ENCODE peak calls at places on chromosomes 6 and 20, in four cellular contexts. B is tibial nerve, T is A549, R is lower lobe of right lung. A is an unnamed sample.

GRCh38 chr20:38873050-38873581 is 53.1 kb upstream of the FAM83D start:
- DNase-seq in B (no peak), T (no peak), R (no peak), A (no peak)

GRCh38 chr20:58555078-58555765 is 40.0 kb upstream of the APCDD1L start:
- DNase-seq in B (no peak), T (peak; percentile 22), R (no peak), A (no peak)

GRCh38 chr6:79612457-79612856 is 18.7 kb upstream of the SH3BGRL2 start:
- DNase-seq in B (no peak), T (no peak), R (no peak), A (no peak)

GRCh38 chr20:52269327-52269726 is 77.7 kb upstream of the ZFP64 start:
- DNase-seq in B (peak; percentile 24), T (no peak), R (no peak), A (no peak)

GRCh38 chr6:25971187-25971811 is 8.7 kb downstream of the TRIM38 start:
- DNase-seq in B (no peak), T (peak; percentile 61), R (no peak), A (no peak)

GRCh38 chr20:45336530-45337366 is 11.5 kb downstream of the SDC4 start:
- DNase-seq in B (no peak), T (peak; percentile 85), R (no peak), A (peak; percentile 94)

GRCh38 chr6:21208114-21208795 is 385.3 kb upstream of the SOX4 start:
- DNase-seq in B (no peak), T (no peak), R (no peak), A (no peak)

GRCh38 chr6:128368213-128369000 is 152.0 kb downstream of the PTPRK start:
- DNase-seq in B (no peak), T (peak; percentile 10), R (no peak), A (no peak)

GRCh38 chr20:49951160-49951559 is 15.0 kb downstream of the RNF114 start:
- DNase-seq in B (no peak), T (no peak), R (no peak), A (no peak)

GRCh38 chr6:22068561-22069346 is 228.1 kb downstream of the PRL start:
- DNase-seq in B (no peak), T (no peak), R (no peak), A (no peak)

GRCh38 chr6:133286765-133287164 is 45.6 kb downstream of the EYA4 start:
- DNase-seq in B (no peak), T (peak; percentile 39), R (no peak), A (no peak)

GRCh38 chr20:33127422-33128097 is 40.4 kb upstream of the BPIFA2 start:
- DNase-seq in B (no peak), T (no peak), R (no peak), A (no peak)

GRCh38 chr6:34094474-34095135 is 51.3 kb downstream of the GRM4 start:
- DNase-seq in B (no peak), T (no peak), R (no peak), A (no peak)

GRCh38 chr6:95203153-95203754 is 374.1 kb upstream of the MANEA start:
- DNase-seq in B (peak; percentile 33), T (peak; percentile 37), R (no peak), A (no peak)

GRCh38 chr6:167398214-167399050 is 73.5 kb downstream of the TTLL2 start:
- DNase-seq in B (no peak), T (no peak), R (no peak), A (no peak)

GRCh38 chr6:136050475-136050874 is 199.0 kb downstream of the PDE7B start:
- DNase-seq in B (no peak), T (no peak), R (no peak), A (no peak)

GRCh38 chr6:24775520-24776058 is 852 bp downstream of the GMNN start:
- DNase-seq in B (no peak), T (no peak), R (no peak), A (no peak)

GRCh38 chr6:152151930-152152329 is 344.4 kb downstream of the ESR1 start:
- DNase-seq in B (no peak), T (no peak), R (no peak), A (no peak)

GRCh38 chr6:54640911-54641310 is 205.7 kb upstream of the FAM83B start:
- DNase-seq in B (no peak), T (no peak), R (no peak), A (no peak)

GRCh38 chr6:127186889-127187288 is 68.4 kb downstream of the RSPO3 start:
- DNase-seq in B (peak; percentile 64), T (peak; percentile 31), R (peak; percentile 87), A (peak; percentile 58)

DNA sequence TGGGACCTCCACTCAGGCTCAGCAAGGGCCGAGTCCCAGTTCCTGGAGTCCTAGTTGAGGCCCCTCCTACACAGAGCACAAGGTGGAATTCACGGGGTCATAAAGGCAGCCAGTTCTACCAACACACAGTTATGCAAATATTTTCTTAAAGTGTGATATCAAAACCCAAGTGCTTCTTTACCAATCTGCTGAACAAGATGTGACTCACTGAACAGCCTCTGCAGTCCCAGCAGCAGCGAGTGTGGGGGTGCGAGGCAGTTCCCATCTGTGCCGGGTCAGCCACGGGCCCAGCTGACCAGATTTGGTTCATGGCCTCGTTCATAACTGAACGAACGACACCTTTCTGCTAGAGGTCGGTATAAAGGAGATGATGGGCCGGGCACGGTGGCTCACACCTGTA is 4.5 kb upstream of the TCEA2 start:
- DNase-seq in B (no peak), T (no peak), R (no peak), A (no peak)
- H3K27ac ChIP-seq in B (no peak overlapping the region), T (no peak overlapping the region), R (peak overlapping the region; percentile 87), A (no peak overlapping the region)

GRCh38 chr6:6771224-6771915 is 182.8 kb downstream of the LY86 start:
- DNase-seq in B (no peak), T (no peak), R (no peak), A (no peak)
- H3K27ac ChIP-seq in B (no peak overlapping the region), T (no peak overlapping the region), R (no peak overlapping the region), A (no peak overlapping the region)

GRCh38 chr6:105677671-105678475 is 275.0 kb upstream of the PREP start:
- DNase-seq in B (no peak), T (no peak), R (no peak), A (no peak)

GRCh38 chr6:105680131-105680530 is 277.2 kb upstream of the PREP start:
- DNase-seq in B (no peak), T (no peak), R (no peak), A (no peak)

GRCh38 chr6:105676837-105677236 is 274.0 kb upstream of the PREP start:
- DNase-seq in B (no peak), T (no peak), R (no peak), A (no peak)

GRCh38 chr6:105678516-105678915 is 275.6 kb upstream of the PREP start:
- DNase-seq in B (no peak), T (no peak), R (no peak), A (no peak)

GRCh38 chr6:105675715-105676397 is 273.0 kb upstream of the PREP start:
- DNase-seq in B (no peak), T (peak; percentile 22), R (no peak), A (no peak)
- H3K27ac ChIP-seq in B (no peak overlapping the region), T (peak overlapping the region; percentile 1), R (no peak overlapping the region), A (no peak overlapping the region)

DNA sequence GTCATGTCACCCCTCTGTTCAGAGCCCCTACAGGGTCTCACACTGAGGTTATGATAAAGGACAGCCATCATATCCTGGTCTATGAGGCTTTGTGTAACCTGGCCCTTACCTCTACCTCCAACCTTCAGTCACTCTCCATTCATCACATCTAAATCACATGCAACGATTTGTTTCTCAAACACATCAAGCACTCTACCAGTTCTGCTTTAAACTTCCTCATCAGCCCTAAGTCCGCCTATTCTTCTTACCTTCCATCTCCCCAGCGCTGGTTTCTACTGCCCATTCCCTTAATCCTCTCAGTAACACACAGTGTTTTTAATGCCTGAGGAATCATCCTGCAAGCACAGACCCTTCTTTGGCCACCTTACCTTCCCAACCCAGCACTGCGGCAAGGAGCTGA is 17.9 kb upstream of the BACH2 start:
- DNase-seq in B (no peak), T (no peak), R (no peak), A (no peak)
- H3K27ac ChIP-seq in B (no peak overlapping the region), T (no peak overlapping the region), R (no peak overlapping the region), A (no peak overlapping the region)

GRCh38 chr6:43910638-43911353 is 140.8 kb downstream of the VEGFA start:
- DNase-seq in B (no peak), T (peak; percentile 42), R (peak; percentile 14), A (no peak)
- H3K27ac ChIP-seq in B (no peak overlapping the region), T (peak overlapping the region; percentile 96), R (no peak overlapping the region), A (no peak overlapping the region)

GRCh38 chr6:10363911-10364310 is 51.0 kb downstream of the TFAP2A start:
- DNase-seq in B (no peak), T (no peak), R (no peak), A (no peak)
- H3K27ac ChIP-seq in B (no peak overlapping the region), T (no peak overlapping the region), R (no peak overlapping the region), A (no peak overlapping the region)

GRCh38 chr6:31876357-31876756 is 2.4 kb downstream of the SLC44A4 start:
- DNase-seq in B (no peak), T (no peak), R (no peak), A (no peak)

GRCh38 chr6:31874084-31874670 is 4.6 kb downstream of the SLC44A4 start:
- DNase-seq in B (no peak), T (no peak), R (no peak), A (no peak)

GRCh38 chr6:31874836-31875572 is 3.8 kb downstream of the SLC44A4 start:
- DNase-seq in B (no peak), T (no peak), R (no peak), A (no peak)

GRCh38 chr6:31877125-31877650 is 1.6 kb downstream of the SLC44A4 start:
- DNase-seq in B (no peak), T (no peak), R (no peak), A (no peak)

DNA sequence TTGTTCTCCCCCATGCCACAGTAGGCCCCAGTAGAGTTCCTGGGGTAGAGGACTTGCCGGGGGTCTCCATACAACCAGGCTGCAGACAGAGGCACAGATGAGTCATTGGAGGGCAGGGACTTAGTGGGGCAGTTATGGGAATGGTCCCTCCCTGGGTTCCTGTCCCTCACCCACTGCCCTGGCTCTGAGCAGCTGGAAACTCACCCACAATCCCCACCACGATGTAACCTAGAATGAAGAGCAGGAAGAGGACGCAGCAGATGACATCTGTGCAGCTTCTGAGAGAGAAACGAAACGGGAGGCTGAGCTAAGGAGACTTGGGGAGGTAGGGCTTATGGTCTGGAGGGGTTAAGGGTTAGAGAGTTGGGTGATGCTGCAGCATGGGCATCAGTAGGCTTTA is 2.9 kb downstream of the SLC44A4 start:
- DNase-seq in B (no peak), T (no peak), R (no peak), A (no peak)
- H3K27ac ChIP-seq in B (no peak overlapping the region), T (no peak overlapping the region), R (no peak overlapping the region), A (no peak overlapping the region)